ENCODE peak calls at places on chromosomes 6 and 20, in four cellular contexts. One of them, this sample, is unnamed.
A peak's percentile ranks its signal among the peaks of the same experiment; 100 is the strongest.

GRCh38 chr6:130851026-130851425 is 23.8 kb downstream of the SMLR1 start:
- DNase-seq in ovary: no peak
- DNase-seq in body of pancreas: no peak
- DNase-seq in tibial nerve: no peak
- DNase-seq in this sample: no peak

GRCh38 chr20:38165966-38166706 is 1.1 kb upstream of the TGM2 start:
- DNase-seq in ovary: no peak
- DNase-seq in body of pancreas: no peak
- DNase-seq in tibial nerve: no peak
- DNase-seq in this sample: no peak

GRCh38 chr6:52595000-52595795 is 18.3 kb upstream of the TRAM2 start:
- DNase-seq in ovary: no peak
- DNase-seq in body of pancreas: no peak
- DNase-seq in tibial nerve: peak; percentile 48
- DNase-seq in this sample: peak; percentile 61

GRCh38 chr6:69096681-69097080 is 461.6 kb downstream of the ADGRB3 start:
- DNase-seq in ovary: no peak
- DNase-seq in body of pancreas: no peak
- DNase-seq in tibial nerve: no peak
- DNase-seq in this sample: no peak

GRCh38 chr6:104768906-104769305 is 90.8 kb downstream of the HACE1 start:
- DNase-seq in ovary: no peak
- DNase-seq in body of pancreas: no peak
- DNase-seq in tibial nerve: no peak
- DNase-seq in this sample: no peak

GRCh38 chr6:19824058-19824807 is 12.9 kb upstream of the ID4 start:
- DNase-seq in ovary: no peak
- DNase-seq in body of pancreas: no peak
- DNase-seq in tibial nerve: no peak
- DNase-seq in this sample: no peak

GRCh38 chr6:169784941-169785340 is 33.5 kb downstream of the ERMARD start:
- DNase-seq in ovary: no peak
- DNase-seq in body of pancreas: no peak
- DNase-seq in tibial nerve: no peak
- DNase-seq in this sample: no peak

GRCh38 chr6:36682328-36683144 is 4.0 kb downstream of the CDKN1A start:
- DNase-seq in ovary: no peak
- DNase-seq in body of pancreas: peak; percentile 92
- DNase-seq in tibial nerve: no peak
- DNase-seq in this sample: peak; percentile 93

GRCh38 chr6:7078856-7079255 is 28.9 kb upstream of the RREB1 start:
- DNase-seq in ovary: no peak
- DNase-seq in body of pancreas: no peak
- DNase-seq in tibial nerve: no peak
- DNase-seq in this sample: no peak

GRCh38 chr6:136921936-136922679 is at the start of gene SLC35D3:
- DNase-seq in ovary: no peak
- DNase-seq in body of pancreas: peak; percentile 21
- DNase-seq in tibial nerve: no peak
- DNase-seq in this sample: peak; percentile 51

GRCh38 chr20:19056909-19057308 is 155.5 kb upstream of the SLC24A3 start:
- DNase-seq in ovary: no peak
- DNase-seq in body of pancreas: no peak
- DNase-seq in tibial nerve: no peak
- DNase-seq in this sample: no peak

GRCh38 chr6:151671195-151671594 is 136.3 kb upstream of the ESR1 start:
- DNase-seq in ovary: no peak
- DNase-seq in body of pancreas: no peak
- DNase-seq in tibial nerve: no peak
- DNase-seq in this sample: no peak

GRCh38 chr6:140051521-140052455 is 677.3 kb upstream of the CITED2 start:
- DNase-seq in ovary: no peak
- DNase-seq in body of pancreas: no peak
- DNase-seq in tibial nerve: no peak
- DNase-seq in this sample: no peak

GRCh38 chr6:16031278-16031981 is 97.5 kb upstream of the MYLIP start:
- DNase-seq in ovary: no peak
- DNase-seq in body of pancreas: no peak
- DNase-seq in tibial nerve: no peak
- DNase-seq in this sample: no peak

DNA sequence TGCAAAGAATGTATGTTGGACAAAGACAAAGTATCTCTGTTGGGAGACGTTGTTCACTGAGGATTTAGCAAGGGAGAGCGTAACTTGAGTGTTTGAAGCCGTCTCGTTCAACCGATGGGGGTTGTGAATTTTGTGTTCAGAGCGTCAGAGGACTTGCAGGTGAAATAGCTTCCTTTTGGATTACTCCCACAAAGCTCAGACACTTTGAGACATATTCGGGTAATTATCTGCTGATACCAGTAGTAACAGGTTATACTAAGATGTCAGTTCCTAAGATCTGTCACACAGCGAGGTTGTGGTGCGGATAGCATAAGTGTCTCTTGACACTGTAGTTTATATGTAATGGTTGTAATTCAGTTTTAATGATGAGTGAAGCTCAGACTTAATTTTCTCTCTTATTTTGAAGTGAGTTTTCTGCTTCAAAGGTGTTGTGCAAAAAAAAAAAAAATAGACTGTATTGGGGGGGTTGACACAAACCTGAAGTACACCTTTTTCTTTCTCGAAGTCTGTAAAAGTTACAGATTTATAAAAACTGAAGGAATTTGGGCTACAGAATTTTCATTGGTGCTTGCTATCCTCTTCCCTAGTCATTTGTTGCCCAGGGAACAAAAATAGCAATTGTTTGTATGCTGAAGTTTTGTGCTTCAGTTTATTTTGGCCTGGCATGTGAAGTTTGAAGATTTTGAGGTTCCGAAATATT is 1.7 kb downstream of the ASXL1 start:
- DNase-seq in ovary: no peak
- DNase-seq in body of pancreas: no peak
- DNase-seq in tibial nerve: no peak
- DNase-seq in this sample: no peak
- TF ChIP-seq POLR2A in ovary: no peak
- TF ChIP-seq POLR2A in body of pancreas: no peak
- TF ChIP-seq POLR2A in tibial nerve: no peak
- TF ChIP-seq POLR2A in this sample: no peak

DNA sequence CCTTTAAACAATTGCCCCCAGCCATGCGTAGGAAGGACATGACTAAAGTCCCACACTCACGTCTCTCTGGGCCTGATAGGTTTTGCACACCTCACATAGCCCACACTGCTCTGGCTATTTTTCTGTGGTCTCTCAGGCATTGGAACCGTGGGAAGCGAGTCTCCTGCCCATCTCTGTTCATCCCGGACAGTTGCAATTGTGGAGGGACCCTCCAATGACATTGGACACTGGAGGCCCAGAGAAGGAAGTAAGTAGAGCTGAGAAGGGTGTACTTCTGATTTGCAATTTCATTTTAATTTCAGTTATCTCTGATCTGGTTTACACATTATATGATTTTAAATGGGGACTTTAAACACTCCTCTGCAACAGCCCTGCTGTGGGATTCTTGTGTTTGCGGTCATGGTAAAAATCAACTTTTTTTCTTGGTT is 23.3 kb upstream of the CST3 start:
- DNase-seq in ovary: no peak
- DNase-seq in body of pancreas: no peak
- DNase-seq in tibial nerve: no peak
- DNase-seq in this sample: no peak
- H3K27ac ChIP-seq in ovary: no peak overlapping the region
- H3K27ac ChIP-seq in body of pancreas: no peak overlapping the region
- H3K27ac ChIP-seq in tibial nerve: no peak overlapping the region
- H3K27ac ChIP-seq in this sample: no peak overlapping the region

GRCh38 chr20:60877071-60877470 is 375.0 kb upstream of the CDH4 start:
- DNase-seq in ovary: no peak
- DNase-seq in body of pancreas: no peak
- DNase-seq in tibial nerve: no peak
- DNase-seq in this sample: no peak
- TF ChIP-seq POLR2A in ovary: no peak
- TF ChIP-seq POLR2A in body of pancreas: no peak
- TF ChIP-seq POLR2A in tibial nerve: no peak
- TF ChIP-seq POLR2A in this sample: no peak

GRCh38 chr20:10449270-10449669 is 14.2 kb downstream of the SLX4IP start:
- DNase-seq in ovary: no peak
- DNase-seq in body of pancreas: no peak
- DNase-seq in tibial nerve: no peak
- DNase-seq in this sample: peak; percentile 53

GRCh38 chr20:10454135-10454750 is 19.1 kb downstream of the SLX4IP start:
- DNase-seq in ovary: no peak
- DNase-seq in body of pancreas: no peak
- DNase-seq in tibial nerve: no peak
- DNase-seq in this sample: no peak

GRCh38 chr20:10448270-10449156 is 13.4 kb downstream of the SLX4IP start:
- DNase-seq in ovary: no peak
- DNase-seq in body of pancreas: no peak
- DNase-seq in tibial nerve: no peak
- DNase-seq in this sample: no peak

GRCh38 chr20:10453241-10453640 is 18.1 kb downstream of the SLX4IP start:
- DNase-seq in ovary: no peak
- DNase-seq in body of pancreas: no peak
- DNase-seq in tibial nerve: no peak
- DNase-seq in this sample: peak; percentile 60
- H3K27ac ChIP-seq in ovary: no peak overlapping the region
- H3K27ac ChIP-seq in body of pancreas: no peak overlapping the region
- H3K27ac ChIP-seq in tibial nerve: no peak overlapping the region
- H3K27ac ChIP-seq in this sample: no peak overlapping the region

This sample was measured in Peyer's patch.